ENCODE peak calls at places on chromosomes 1 and 21, in six cellular contexts. Q is EH; Y is EL; R is stimulated activated CD4-positive, alpha-beta T cell treated with anti-CD3 and anti-CD28 coated beads, Interleukin-2, amount 100 ng/mL, for 48 hours; O is mesothelial cell of epicardium; S is AG10803. K is an unnamed sample.

GRCh38 chr1:116711061-116711582 is 43.1 kb upstream of the CD2 start:
- DNase-seq in R (no peak), Q (no peak), Y (no peak), O (no peak), S (no peak), K (no peak)

GRCh38 chr21:38511662-38512243 is 13.5 kb upstream of the ERG start:
- DNase-seq in R (no peak), S (no peak), Y (no peak), O (no peak), Q (no peak), K (no peak)

GRCh38 chr1:244082969-244083368 is 31.9 kb downstream of the ZBTB18 start:
- DNase-seq in R (no peak), Q (no peak), S (no peak), Y (no peak), O (no peak), K (no peak)

GRCh38 chr1:36996106-36996505 is 38.2 kb downstream of the GRIK3 start:
- DNase-seq in R (no peak), O (no peak), Y (no peak), Q (no peak), S (no peak), K (no peak)

GRCh38 chr1:214364335-214364734 is 83.4 kb downstream of the SMYD2 start:
- DNase-seq in Q (peak; percentile 29), O (no peak), Y (no peak), S (peak; percentile 49), R (no peak), K (no peak)

GRCh38 chr1:204073837-204074273 is 940 bp downstream of the SOX13 start:
- DNase-seq in R (no peak), O (no peak), Y (peak; percentile 34), Q (peak; percentile 20), S (peak; percentile 27), K (peak; percentile 89)

GRCh38 chr1:227901239-227901905 is 46.4 kb downstream of the WNT9A start:
- DNase-seq in R (no peak), Q (no peak), S (no peak), Y (no peak), O (peak; percentile 13), K (no peak)

GRCh38 chr1:228238461-228238860 is 30.6 kb downstream of the OBSCN start:
- DNase-seq in R (no peak), Y (no peak), O (no peak), Q (no peak), S (no peak), K (no peak)

GRCh38 chr1:54314691-54315455 is 91.3 kb downstream of the SSBP3 start:
- DNase-seq in O (no peak), Q (no peak), S (no peak), R (no peak), Y (no peak), K (no peak)